ENCODE peak calls at places on chromosomes 16 and 17, in seven cellular contexts. One of them, this sample, is unnamed.

GRCh38 chr16:83842291-83842690 is 34.5 kb downstream of the HSBP1 start:
- DNase-seq in breast epithelium: no peak
- DNase-seq in GM12878: no peak
- DNase-seq in HCT116: no peak
- DNase-seq in GM12892: no peak
- DNase-seq in stomach: no peak
- DNase-seq in endothelial cell of umbilical vein: no peak
- DNase-seq in this sample: no peak

GRCh38 chr16:11350531-11351335 is 5.5 kb downstream of the RMI2 start:
- DNase-seq in GM12892: no peak
- DNase-seq in endothelial cell of umbilical vein: no peak
- DNase-seq in HCT116: no peak
- DNase-seq in breast epithelium: no peak
- DNase-seq in stomach: no peak
- DNase-seq in GM12878: no peak
- DNase-seq in this sample: no peak

GRCh38 chr17:36943250-36944220 is 5.2 kb upstream of the AATF start:
- DNase-seq in breast epithelium: no peak
- DNase-seq in GM12892: no peak
- DNase-seq in endothelial cell of umbilical vein: peak
- DNase-seq in stomach: no peak
- DNase-seq in HCT116: no peak
- DNase-seq in GM12878: no peak
- DNase-seq in this sample: no peak

GRCh38 chr17:78128616-78129384 is at the start of gene TMC6:
- DNase-seq in endothelial cell of umbilical vein: peak
- DNase-seq in breast epithelium: peak
- DNase-seq in stomach: peak
- DNase-seq in HCT116: peak
- DNase-seq in GM12892: peak
- DNase-seq in GM12878: no peak
- DNase-seq in this sample: peak

GRCh38 chr17:59508999-59509398 is 56.4 kb upstream of the DHX40 start:
- DNase-seq in HCT116: no peak
- DNase-seq in breast epithelium: no peak
- DNase-seq in stomach: no peak
- DNase-seq in endothelial cell of umbilical vein: no peak
- DNase-seq in GM12892: no peak
- DNase-seq in GM12878: no peak
- DNase-seq in this sample: no peak

GRCh38 chr17:80445152-80446110 is 30.5 kb downstream of the ENDOV start:
- DNase-seq in HCT116: no peak
- DNase-seq in GM12878: no peak
- DNase-seq in endothelial cell of umbilical vein: no peak
- DNase-seq in GM12892: no peak
- DNase-seq in stomach: no peak
- DNase-seq in breast epithelium: no peak
- DNase-seq in this sample: no peak

GRCh38 chr16:29307598-29308507 is 98.7 kb downstream of the NPIPB11 start:
- DNase-seq in GM12892: no peak
- DNase-seq in breast epithelium: no peak
- DNase-seq in GM12878: no peak
- DNase-seq in HCT116: no peak
- DNase-seq in stomach: no peak
- DNase-seq in endothelial cell of umbilical vein: no peak
- DNase-seq in this sample: no peak

GRCh38 chr16:67528870-67529638 is 425 bp downstream of the RIPOR1 start:
- DNase-seq in endothelial cell of umbilical vein: peak
- DNase-seq in HCT116: no peak
- DNase-seq in GM12878: no peak
- DNase-seq in stomach: no peak
- DNase-seq in breast epithelium: no peak
- DNase-seq in GM12892: no peak
- DNase-seq in this sample: no peak

GRCh38 chr17:7593296-7593695 is 3.4 kb upstream of the SOX15 start:
- DNase-seq in GM12878: no peak
- DNase-seq in stomach: no peak
- DNase-seq in HCT116: no peak
- DNase-seq in endothelial cell of umbilical vein: no peak
- DNase-seq in GM12892: no peak
- DNase-seq in breast epithelium: no peak
- DNase-seq in this sample: no peak

GRCh38 chr17:3944485-3945388 is 19.5 kb downstream of the ATP2A3 start:
- DNase-seq in breast epithelium: no peak
- DNase-seq in HCT116: peak
- DNase-seq in endothelial cell of umbilical vein: peak
- DNase-seq in stomach: peak
- DNase-seq in GM12878: no peak
- DNase-seq in GM12892: peak
- DNase-seq in this sample: peak

GRCh38 chr16:28292731-28293588 is 635 bp downstream of the SBK1 start:
- DNase-seq in GM12892: no peak
- DNase-seq in breast epithelium: no peak
- DNase-seq in endothelial cell of umbilical vein: no peak
- DNase-seq in stomach: no peak
- DNase-seq in GM12878: no peak
- DNase-seq in HCT116: no peak
- DNase-seq in this sample: peak

GRCh38 chr17:77700165-77700881 is 258.2 kb upstream of the TNRC6C start:
- DNase-seq in breast epithelium: no peak
- DNase-seq in GM12892: no peak
- DNase-seq in GM12878: no peak
- DNase-seq in stomach: no peak
- DNase-seq in endothelial cell of umbilical vein: no peak
- DNase-seq in HCT116: no peak
- DNase-seq in this sample: no peak

GRCh38 chr17:9677411-9677810 is 32.1 kb downstream of the USP43 start:
- DNase-seq in endothelial cell of umbilical vein: no peak
- DNase-seq in HCT116: no peak
- DNase-seq in GM12892: no peak
- DNase-seq in breast epithelium: no peak
- DNase-seq in stomach: no peak
- DNase-seq in GM12878: no peak
- DNase-seq in this sample: no peak

GRCh38 chr16:3022697-3023414 is 886 bp downstream of the HCFC1R1 start:
- DNase-seq in HCT116: no peak
- DNase-seq in GM12892: no peak
- DNase-seq in GM12878: no peak
- DNase-seq in breast epithelium: no peak
- DNase-seq in endothelial cell of umbilical vein: peak
- DNase-seq in stomach: no peak
- DNase-seq in this sample: no peak

GRCh38 chr16:54605536-54606066 is 319.0 kb upstream of the IRX3 start:
- DNase-seq in endothelial cell of umbilical vein: no peak
- DNase-seq in GM12892: no peak
- DNase-seq in HCT116: no peak
- DNase-seq in breast epithelium: no peak
- DNase-seq in stomach: no peak
- DNase-seq in GM12878: no peak
- DNase-seq in this sample: no peak

GRCh38 chr17:76909971-76910760 is 42.0 kb downstream of the MGAT5B start:
- DNase-seq in GM12878: no peak
- DNase-seq in breast epithelium: peak
- DNase-seq in HCT116: peak
- DNase-seq in stomach: peak
- DNase-seq in endothelial cell of umbilical vein: peak
- DNase-seq in GM12892: no peak
- DNase-seq in this sample: peak

GRCh38 chr16:79278506-79278905 is 322.0 kb downstream of the MAF start:
- DNase-seq in endothelial cell of umbilical vein: no peak
- DNase-seq in breast epithelium: no peak
- DNase-seq in HCT116: no peak
- DNase-seq in stomach: no peak
- DNase-seq in GM12892: peak
- DNase-seq in GM12878: no peak
- DNase-seq in this sample: no peak

GRCh38 chr17:13833921-13834320 is 232.2 kb upstream of the HS3ST3A1 start:
- DNase-seq in HCT116: no peak
- DNase-seq in GM12892: no peak
- DNase-seq in breast epithelium: no peak
- DNase-seq in GM12878: no peak
- DNase-seq in stomach: no peak
- DNase-seq in endothelial cell of umbilical vein: no peak
- DNase-seq in this sample: no peak

GRCh38 chr16:4426021-4426684 is 485 bp downstream of the DNAJA3 start:
- DNase-seq in GM12878: no peak
- DNase-seq in endothelial cell of umbilical vein: no peak
- DNase-seq in GM12892: peak
- DNase-seq in HCT116: no peak
- DNase-seq in breast epithelium: no peak
- DNase-seq in stomach: no peak
- DNase-seq in this sample: no peak

GRCh38 chr16:84143784-84144199 is 1.2 kb downstream of the HSDL1 start:
- DNase-seq in GM12892: no peak
- DNase-seq in stomach: no peak
- DNase-seq in breast epithelium: no peak
- DNase-seq in HCT116: no peak
- DNase-seq in endothelial cell of umbilical vein: no peak
- DNase-seq in GM12878: no peak
- DNase-seq in this sample: no peak

GRCh38 chr16:667780-668518 is at the start of gene RHOT2:
- DNase-seq in stomach: peak
- DNase-seq in GM12878: peak
- DNase-seq in GM12892: peak
- DNase-seq in HCT116: no peak
- DNase-seq in endothelial cell of umbilical vein: peak
- DNase-seq in breast epithelium: peak
- DNase-seq in this sample: peak
- TF ChIP-seq POLR2A in stomach: no peak
- TF ChIP-seq POLR2A in GM12878: peak
- TF ChIP-seq POLR2A in GM12892: peak
- TF ChIP-seq POLR2A in HCT116: no peak
- TF ChIP-seq POLR2A in endothelial cell of umbilical vein: peak
- TF ChIP-seq POLR2A in breast epithelium: peak
- TF ChIP-seq POLR2A in this sample: peak

DNA sequence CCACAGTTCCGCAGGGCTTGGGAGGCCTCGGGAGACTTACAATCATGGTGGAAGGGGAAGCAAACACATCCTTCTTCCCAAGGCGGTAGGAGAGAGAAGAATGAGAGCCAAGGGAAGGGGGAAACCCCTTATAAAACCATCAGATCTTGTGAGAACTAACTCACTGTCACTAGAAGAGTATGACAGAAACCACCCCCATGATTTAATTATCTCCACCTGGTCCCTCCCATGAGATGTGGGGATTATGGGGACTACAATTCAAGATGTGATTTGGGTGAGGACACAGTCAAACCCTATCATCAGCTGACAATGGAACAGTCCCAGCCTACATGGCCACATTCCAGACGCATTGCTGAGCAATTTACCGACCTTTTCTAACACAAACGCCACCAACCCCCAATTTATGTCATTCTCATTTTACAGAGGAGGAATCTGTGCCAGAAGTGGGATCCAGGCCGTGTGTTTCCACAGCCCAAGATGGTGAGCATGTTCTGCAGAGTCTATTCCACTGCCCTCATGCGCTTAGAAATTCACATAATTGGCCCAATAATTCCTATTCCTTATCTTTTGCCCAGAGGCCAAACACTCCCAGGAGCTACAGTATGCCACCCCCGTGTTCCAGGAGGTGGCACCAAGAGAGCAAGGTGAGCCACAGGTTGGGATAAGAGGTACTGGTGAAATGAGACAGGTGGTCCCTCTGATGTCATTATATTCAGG is 17.3 kb downstream of the MILR1 start:
- DNase-seq in GM12892: no peak
- DNase-seq in stomach: no peak
- DNase-seq in endothelial cell of umbilical vein: no peak
- DNase-seq in breast epithelium: no peak
- DNase-seq in GM12878: no peak
- DNase-seq in HCT116: no peak
- DNase-seq in this sample: no peak
- TF ChIP-seq POLR2AphosphoS5 in GM12892: no peak
- TF ChIP-seq POLR2AphosphoS5 in stomach: no peak
- TF ChIP-seq POLR2AphosphoS5 in endothelial cell of umbilical vein: no peak
- TF ChIP-seq POLR2AphosphoS5 in breast epithelium: no peak
- TF ChIP-seq POLR2AphosphoS5 in GM12878: no peak
- TF ChIP-seq POLR2AphosphoS5 in HCT116: no peak
- TF ChIP-seq POLR2AphosphoS5 in this sample: no peak

GRCh38 chr17:17645961-17646360 is 35.3 kb upstream of the RAI1 start:
- DNase-seq in HCT116: no peak
- DNase-seq in GM12878: no peak
- DNase-seq in GM12892: no peak
- DNase-seq in endothelial cell of umbilical vein: no peak
- DNase-seq in breast epithelium: no peak
- DNase-seq in stomach: no peak
- DNase-seq in this sample: no peak

GRCh38 chr17:17647521-17648178 is 33.6 kb upstream of the RAI1 start:
- DNase-seq in HCT116: no peak
- DNase-seq in GM12892: no peak
- DNase-seq in breast epithelium: no peak
- DNase-seq in GM12878: no peak
- DNase-seq in endothelial cell of umbilical vein: no peak
- DNase-seq in stomach: no peak
- DNase-seq in this sample: no peak

GRCh38 chr17:17648762-17649161 is 32.5 kb upstream of the RAI1 start:
- DNase-seq in stomach: no peak
- DNase-seq in endothelial cell of umbilical vein: no peak
- DNase-seq in GM12892: no peak
- DNase-seq in HCT116: no peak
- DNase-seq in GM12878: no peak
- DNase-seq in breast epithelium: no peak
- DNase-seq in this sample: no peak

DNA sequence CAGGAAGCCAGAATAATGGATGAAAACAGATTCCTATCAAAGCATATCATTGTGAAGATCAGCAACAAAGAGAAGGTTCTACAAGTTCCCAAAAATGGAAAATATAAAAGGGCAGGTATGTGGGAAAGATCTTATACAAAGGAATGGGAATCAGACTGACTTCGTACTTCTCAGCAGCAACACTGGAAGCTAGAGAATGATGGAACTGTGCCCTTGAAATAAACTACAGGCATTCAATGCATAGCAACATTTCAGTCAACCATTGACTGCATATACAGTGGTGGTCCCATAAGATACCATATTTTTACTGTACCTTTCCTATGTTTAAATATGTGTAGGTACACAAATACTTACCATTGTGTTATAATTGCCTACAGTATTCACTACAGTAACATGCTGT is 30.3 kb upstream of the RAI1 start:
- DNase-seq in GM12892: no peak
- DNase-seq in endothelial cell of umbilical vein: no peak
- DNase-seq in breast epithelium: no peak
- DNase-seq in GM12878: no peak
- DNase-seq in HCT116: no peak
- DNase-seq in stomach: no peak
- DNase-seq in this sample: no peak
- TF ChIP-seq POLR2A in GM12892: no peak
- TF ChIP-seq POLR2A in endothelial cell of umbilical vein: no peak
- TF ChIP-seq POLR2A in breast epithelium: no peak
- TF ChIP-seq POLR2A in GM12878: no peak
- TF ChIP-seq POLR2A in HCT116: no peak
- TF ChIP-seq POLR2A in stomach: no peak
- TF ChIP-seq POLR2A in this sample: no peak

DNA sequence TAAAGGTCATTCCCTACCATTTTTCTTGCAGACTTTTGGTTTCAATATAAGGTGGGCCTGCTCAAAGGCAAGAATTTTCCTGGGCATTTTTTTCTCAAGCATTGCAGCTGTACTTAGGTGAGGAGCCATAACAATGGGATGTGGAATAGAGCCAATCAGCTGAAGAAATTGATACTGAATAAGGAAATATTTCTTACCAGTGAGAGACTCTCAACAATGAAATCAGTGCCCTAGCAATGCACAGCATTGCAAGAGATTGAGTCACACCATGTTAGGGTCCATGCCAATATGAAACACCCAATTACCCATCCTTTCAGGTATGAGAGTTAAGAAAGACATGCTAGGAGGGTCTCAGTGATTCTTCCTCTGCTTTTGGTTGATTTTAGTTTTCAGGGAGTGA is 237.6 kb downstream of the SOX9 start:
- DNase-seq in breast epithelium: no peak
- DNase-seq in GM12892: no peak
- DNase-seq in GM12878: no peak
- DNase-seq in endothelial cell of umbilical vein: no peak
- DNase-seq in HCT116: no peak
- DNase-seq in stomach: no peak
- DNase-seq in this sample: no peak
- TF ChIP-seq POLR2AphosphoS5 in breast epithelium: no peak
- TF ChIP-seq POLR2AphosphoS5 in GM12892: no peak
- TF ChIP-seq POLR2AphosphoS5 in GM12878: no peak
- TF ChIP-seq POLR2AphosphoS5 in endothelial cell of umbilical vein: no peak
- TF ChIP-seq POLR2AphosphoS5 in HCT116: no peak
- TF ChIP-seq POLR2AphosphoS5 in stomach: peak
- TF ChIP-seq POLR2AphosphoS5 in this sample: no peak

This sample was measured in prostate gland.